ENCODE peak calls at places on chromosomes 11 and 22, in five cellular contexts. W, P, G, S and E are unnamed samples.

GRCh38 chr22:34036936-34037335 is 116.7 kb upstream of the LARGE1 start:
- DNase-seq in S (no peak), W (no peak), G (no peak), P (no peak), E (no peak)

GRCh38 chr11:106464728-106465127 is 387.3 kb downstream of the AASDHPPT start:
- DNase-seq in G (no peak), W (no peak), S (no peak), P (no peak), E (no peak)

GRCh38 chr11:12441081-12441801 is 63.9 kb downstream of the PARVA start:
- DNase-seq in W (no peak), G (no peak), P (no peak), S (no peak), E (no peak)

GRCh38 chr11:71082454-71082853 is 169.9 kb downstream of the SHANK2 start:
- DNase-seq in W (no peak), S (no peak), G (no peak), P (no peak), E (no peak)

GRCh38 chr22:44658371-44658953 is 43.5 kb upstream of the PRR5 start:
- DNase-seq in G (no peak), W (no peak), S (no peak), P (no peak), E (no peak)

GRCh38 chr11:90229791-90230190 is 6.9 kb upstream of the CHORDC1 start:
- DNase-seq in S (no peak), P (no peak), W (no peak), G (no peak), E (no peak)

GRCh38 chr11:50072226-50073112 is 39.8 kb downstream of the OR4C45 start:
- DNase-seq in P (no peak), W (no peak), G (no peak), S (no peak), E (no peak)

GRCh38 chr11:122754553-122755322 is 83.6 kb upstream of the CRTAM start:
- DNase-seq in W (no peak), S (peak), P (no peak), G (no peak), E (no peak)

GRCh38 chr11:117239295-117239694 is 6.8 kb downstream of the RNF214 start:
- DNase-seq in P (no peak), S (no peak), G (peak), W (no peak), E (no peak)

GRCh38 chr22:37298748-37299495 is 16.6 kb downstream of the CYTH4 start:
- DNase-seq in W (no peak), G (no peak), P (no peak), S (no peak), E (no peak)

GRCh38 chr11:22635689-22636088 is 10.1 kb upstream of the FANCF start:
- DNase-seq in P (no peak), G (no peak), W (no peak), S (no peak), E (no peak)

GRCh38 chr11:125926682-125927081 is 19.2 kb upstream of the VSIG10L2 start:
- DNase-seq in S (no peak), G (no peak), W (no peak), P (no peak), E (no peak)

GRCh38 chr22:46083383-46084350 is 66.7 kb upstream of the PPARA start:
- DNase-seq in G (no peak), S (no peak), P (peak), W (peak), E (no peak)

GRCh38 chr11:9941991-9942390 is 278.1 kb downstream of the SWAP70 start:
- DNase-seq in S (no peak), W (no peak), P (no peak), G (no peak), E (no peak)

GRCh38 chr11:86152006-86152862 is 83.3 kb upstream of the PICALM start:
- DNase-seq in S (no peak), P (no peak), W (no peak), G (no peak), E (no peak)

GRCh38 chr22:22749167-22749758 is 104.8 kb downstream of the GGTLC2 start:
- DNase-seq in P (no peak), S (no peak), W (no peak), G (no peak), E (no peak)

GRCh38 chr11:9170450-9170849 is 79.1 kb upstream of the SCUBE2 start:
- DNase-seq in W (no peak), P (no peak), S (no peak), G (peak), E (no peak)

GRCh38 chr11:85947431-85948272 is 92.5 kb downstream of the CCDC83 start:
- DNase-seq in G (peak), W (peak), S (no peak), P (no peak), E (no peak)

GRCh38 chr11:43942651-43943356 is 367 bp downstream of the C11orf96 start:
- DNase-seq in P (no peak), W (peak), S (no peak), G (no peak), E (no peak)

GRCh38 chr11:69010361-69010891 is 2.6 kb downstream of the MRGPRF start:
- DNase-seq in G (no peak), S (no peak), P (no peak), W (no peak), E (no peak)
- H3K4me3 ChIP-seq in G (peak), S (no peak), P (peak), W (peak), E (no peak)

GRCh38 chr11:2717561-2717960 is 17.8 kb upstream of the KCNQ1OT1 start:
- DNase-seq in S (no peak), W (no peak), P (no peak), G (no peak), E (no peak)
- TF ChIP-seq CTCF in S (no peak), W (no peak), P (no peak), G (no peak), E (no peak)

GRCh38 chr11:124839051-124839971 is 25.9 kb upstream of the ROBO3 start:
- DNase-seq in W (no peak), S (no peak), G (no peak), P (no peak), E (no peak)

GRCh38 chr11:124834526-124835190 is 30.6 kb upstream of the ROBO3 start:
- DNase-seq in G (no peak), P (no peak), S (no peak), W (no peak), E (no peak)

GRCh38 chr11:124832571-124832970 is 32.4 kb upstream of the MSANTD2 start:
- DNase-seq in P (no peak), W (no peak), G (no peak), S (no peak), E (no peak)

GRCh38 chr11:124837491-124837856 is 27.8 kb upstream of the ROBO3 start:
- DNase-seq in W (no peak), S (peak), G (peak), P (no peak), E (peak)

GRCh38 chr11:124835918-124836317 is 29.3 kb upstream of the ROBO3 start:
- DNase-seq in P (no peak), G (no peak), S (no peak), W (no peak), E (no peak)
- H3K4me3 ChIP-seq in P (peak), G (no peak), S (no peak), W (no peak), E (no peak)

DNA sequence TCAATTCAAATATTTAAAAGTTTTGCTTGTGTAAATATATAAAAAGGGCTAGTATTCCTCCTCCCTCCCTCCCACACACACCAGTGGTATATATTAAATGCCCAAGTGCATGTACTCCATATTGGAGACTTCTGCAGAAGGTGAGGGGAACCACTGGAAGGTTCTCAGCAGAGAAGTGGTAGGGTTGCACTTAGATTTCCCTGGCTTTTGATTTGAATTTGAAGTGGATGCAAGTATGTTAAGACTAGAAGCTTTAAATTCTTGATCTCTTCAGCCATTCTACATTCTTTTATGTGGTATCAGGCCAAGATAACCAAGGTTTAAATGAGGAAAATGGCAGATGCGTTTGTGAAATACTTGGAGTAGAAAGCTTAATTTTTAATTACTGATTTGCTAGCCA is 43.1 kb downstream of the CEP57 start:
- DNase-seq in P (no peak), W (no peak), S (no peak), G (no peak), E (no peak)
- TF ChIP-seq CTCF in P (no peak), W (no peak), S (no peak), G (no peak), E (no peak)

DNA sequence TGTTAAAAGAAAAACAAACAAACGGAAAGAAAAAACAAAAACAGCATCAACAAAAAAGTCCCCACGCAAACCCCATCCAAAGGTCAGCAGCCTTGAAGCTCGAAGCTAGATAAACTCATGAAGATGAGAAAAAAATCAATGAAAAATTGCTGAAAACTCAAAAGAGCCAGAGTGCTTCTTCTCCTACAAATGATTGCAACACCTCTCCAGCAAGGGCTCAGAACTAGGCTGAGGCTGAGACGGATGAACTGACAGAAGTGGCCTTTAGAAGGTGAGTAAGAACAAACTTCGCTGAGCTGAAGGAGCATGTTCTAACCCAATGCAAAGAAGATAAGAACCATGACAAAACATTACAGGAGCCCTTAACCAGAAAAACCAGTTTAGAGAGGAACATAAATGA is 18.4 kb upstream of the FTH1 start:
- DNase-seq in P (peak), W (no peak), S (no peak), G (no peak), E (no peak)
- H3K4me3 ChIP-seq in P (no peak), W (no peak), S (no peak), G (no peak), E (no peak)

GRCh38 chr22:17836977-17837742 is 62.9 kb upstream of the BID start:
- DNase-seq in W (no peak), G (no peak), S (no peak), P (peak), E (no peak)
- TF ChIP-seq CTCF in W (no peak), G (no peak), S (no peak), P (no peak), E (no peak)